ENCODE peak calls at places on chromosome 1, in seven cellular contexts. Z, U, S, B, N, K and P are unnamed samples.

GRCh38 chr1:69919922-69920273 is 285.5 kb downstream of the LRRC40 start:
- DNase-seq in Z (no peak), U (no peak), S (no peak), B (no peak), N (no peak), K (no peak), P (no peak)

GRCh38 chr1:181141431-181141910 is 53.0 kb downstream of the IER5 start:
- DNase-seq in Z (no peak), U (peak; percentile 25), S (peak; percentile 77), B (no peak), N (no peak), K (no peak), P (no peak)

GRCh38 chr1:246106342-246106763 is 400.7 kb downstream of the SMYD3 start:
- DNase-seq in Z (no peak), U (no peak), S (no peak), B (no peak), N (no peak), K (no peak), P (no peak)

GRCh38 chr1:167101754-167102153 is 7.9 kb downstream of the STYXL2 start:
- DNase-seq in Z (no peak), U (no peak), S (no peak), B (no peak), N (no peak), K (no peak), P (no peak)

GRCh38 chr1:157521056-157521455 is 31.3 kb downstream of the FCRL5 start:
- DNase-seq in Z (no peak), U (no peak), S (no peak), B (no peak), N (no peak), K (no peak), P (no peak)

GRCh38 chr1:237293804-237294203 is 251.8 kb downstream of the RYR2 start:
- DNase-seq in Z (no peak), U (no peak), S (no peak), B (no peak), N (no peak), K (no peak), P (no peak)

GRCh38 chr1:209899948-209900347 is 38.1 kb upstream of the SYT14 start:
- DNase-seq in Z (no peak), U (no peak), S (no peak), B (no peak), N (no peak), K (no peak), P (no peak)

GRCh38 chr1:192913683-192914082 is 104.8 kb downstream of the RGS2 start:
- DNase-seq in Z (no peak), U (no peak), S (no peak), B (no peak), N (no peak), K (no peak), P (no peak)

GRCh38 chr1:212934050-212934449 is 16.3 kb upstream of the VASH2 start:
- DNase-seq in Z (no peak), U (no peak), S (no peak), B (no peak), N (no peak), K (no peak), P (no peak)

GRCh38 chr1:97668945-97669344 is 251.9 kb downstream of the DPYD start:
- DNase-seq in Z (no peak), U (no peak), S (peak; percentile 54), B (no peak), N (no peak), K (no peak), P (no peak)

GRCh38 chr1:10378071-10378841 is 20.6 kb upstream of the PGD start:
- DNase-seq in Z (no peak), U (no peak), S (peak; percentile 24), B (no peak), N (no peak), K (peak; percentile 8), P (no peak)

GRCh38 chr1:234989019-234989418 is 139.6 kb downstream of the TOMM20 start:
- DNase-seq in Z (no peak), U (no peak), S (no peak), B (no peak), N (no peak), K (no peak), P (no peak)

GRCh38 chr1:16248603-16249534 is 11.9 kb upstream of the CPLANE2 start:
- DNase-seq in Z (no peak), U (peak; percentile 83), S (peak; percentile 43), B (no peak), N (no peak), K (peak; percentile 68), P (no peak)

GRCh38 chr1:3746389-3746783 is 5.9 kb upstream of the CCDC27 start:
- DNase-seq in Z (no peak), U (no peak), S (no peak), B (no peak), N (no peak), K (no peak), P (no peak)

GRCh38 chr1:82411604-82412003 is 610.9 kb downstream of the ADGRL2 start:
- DNase-seq in Z (no peak), U (no peak), S (no peak), B (no peak), N (no peak), K (no peak), P (no peak)

GRCh38 chr1:13762642-13763041 is 62.7 kb downstream of the PRDM2 start:
- DNase-seq in Z (no peak), U (no peak), S (no peak), B (no peak), N (no peak), K (no peak), P (no peak)

GRCh38 chr1:4177425-4178150 is 277.5 kb upstream of the C1orf174 start:
- DNase-seq in Z (no peak), U (no peak), S (no peak), B (no peak), N (no peak), K (no peak), P (no peak)

GRCh38 chr1:187261637-187262036 is 432.9 kb downstream of the PLA2G4A start:
- DNase-seq in Z (no peak), U (no peak), S (no peak), B (no peak), N (no peak), K (no peak), P (no peak)